ENCODE peak calls at places on chromosomes 1 and 21, in four cellular contexts. A, M, E and N are unnamed samples.

GRCh38 chr1:55626326-55626725 is 411.2 kb upstream of the USP24 start:
- DNase-seq in A (no peak), M (no peak), E (no peak), N (no peak)

GRCh38 chr1:207404849-207405525 is 49.1 kb upstream of the CR2 start:
- DNase-seq in A (peak), M (no peak), E (no peak), N (peak)

GRCh38 chr1:101820080-101820479 is 176.6 kb downstream of the OLFM3 start:
- DNase-seq in A (no peak), M (no peak), E (no peak), N (no peak)

GRCh38 chr1:110425611-110426152 is 18.2 kb upstream of the LAMTOR5 start:
- DNase-seq in A (no peak), M (no peak), E (no peak), N (no peak)

GRCh38 chr1:924619-925323 is 1.0 kb downstream of the SAMD11 start:
- DNase-seq in A (no peak), M (no peak), E (no peak), N (no peak)

GRCh38 chr21:40546657-40547056 is 300.3 kb downstream of the DSCAM start:
- DNase-seq in A (no peak), M (no peak), E (no peak), N (no peak)

GRCh38 chr1:27937524-27937836 is 2.7 kb downstream of the SMPDL3B start:
- DNase-seq in A (no peak), M (no peak), E (no peak), N (no peak)

GRCh38 chr1:225318706-225319575 is 108.9 kb downstream of the LBR start:
- DNase-seq in A (no peak), M (no peak), E (no peak), N (no peak)

GRCh38 chr1:11982010-11982392 is 1.8 kb downstream of the MFN2 start:
- DNase-seq in A (no peak), M (no peak), E (no peak), N (no peak)

GRCh38 chr1:168469690-168470089 is 74.1 kb downstream of the XCL2 start:
- DNase-seq in A (no peak), M (peak), E (no peak), N (no peak)

GRCh38 chr1:111980684-111981083 is 8.8 kb downstream of the KCND3 start:
- DNase-seq in A (no peak), M (no peak), E (no peak), N (no peak)

GRCh38 chr1:98288494-98288893 is 367.7 kb upstream of the DPYD start:
- DNase-seq in A (no peak), M (no peak), E (no peak), N (no peak)

GRCh38 chr1:31805318-31805717 is 10.5 kb downstream of the SPOCD1 start:
- DNase-seq in A (no peak), M (no peak), E (no peak), N (no peak)

GRCh38 chr1:25784575-25785051 is 15.4 kb upstream of the SELENON start:
- DNase-seq in A (no peak), M (no peak), E (no peak), N (no peak)

GRCh38 chr1:97379387-97380075 is 541.3 kb downstream of the DPYD start:
- DNase-seq in A (peak), M (no peak), E (no peak), N (no peak)